ENCODE peak calls at places on chromosome 20, in ten cellular contexts. D is T-helper 9 cell; F is activated T-helper 1 cell treated with anti-CD3 and anti-CD28 coated beads, Interleukin-12 subunit alpha, Interleukin-12 subunit beta, Interleukin-2, Interleukin-4 antibody, amounts not matched to agents 30 ng/mL and 10 ng/mL and 1 ng/mL, durations not matched to agents 14 hours and 24 hours and 36 hours; W is MCF 10A; B is lower lobe of right lung; L is caudate nucleus; K is GM23248; O is ELR; I is iPS-NIHi11; V is cerebellar cortex. U is an unnamed sample.
A peak's percentile ranks its signal among the peaks of the same experiment; 100 is the strongest.

GRCh38 chr20:57439432-57439831 is 48.2 kb downstream of the RBM38 start:
- DNase-seq in O (no peak), D (no peak), I (peak; percentile 48), V (no peak), W (peak; percentile 53), K (peak; percentile 21), F (no peak), B (peak; percentile 90), L (no peak), U (no peak)

GRCh38 chr20:50758992-50759391 is 27.6 kb downstream of the PARD6B start:
- DNase-seq in L (no peak), W (no peak), F (no peak), O (no peak), I (no peak), V (no peak), D (no peak), B (no peak), K (no peak), U (no peak)

GRCh38 chr20:2151805-2152727 is 50.4 kb downstream of the STK35 start:
- DNase-seq in B (no peak), I (no peak), O (peak; percentile 68), L (no peak), K (peak; percentile 88), F (no peak), V (no peak), D (no peak), W (peak; percentile 64), U (no peak)

GRCh38 chr20:3679749-3680700 is 1.8 kb downstream of the ADAM33 start:
- DNase-seq in F (no peak), D (no peak), I (no peak), O (peak; percentile 70), V (no peak), B (no peak), L (no peak), K (peak; percentile 91), W (no peak), U (no peak)

GRCh38 chr20:60467771-60468170 is 509.5 kb downstream of the CDH26 start:
- DNase-seq in W (no peak), L (no peak), I (no peak), K (no peak), O (no peak), V (no peak), D (no peak), F (no peak), B (no peak), U (no peak)

GRCh38 chr20:9617062-9617461 is 102.7 kb downstream of the LAMP5 start:
- DNase-seq in I (peak; percentile 56), W (peak; percentile 72), O (peak; percentile 72), V (peak; percentile 87), K (peak; percentile 81), D (peak; percentile 25), F (peak; percentile 6), L (peak; percentile 4), B (peak; percentile 68), U (peak; percentile 91)

GRCh38 chr20:62602550-62602949 is 39.8 kb upstream of the SLCO4A1 start:
- DNase-seq in I (no peak), O (no peak), W (peak; percentile 95), B (peak; percentile 88), V (no peak), F (no peak), D (no peak), K (no peak), L (no peak), U (no peak)

GRCh38 chr20:62339647-62340062 is 27.5 kb downstream of the LAMA5 start:
- DNase-seq in V (no peak), I (no peak), K (no peak), L (no peak), W (no peak), F (no peak), D (no peak), B (no peak), O (no peak), U (peak; percentile 51)

GRCh38 chr20:8757146-8757545 is 311.7 kb upstream of the PLCB4 start:
- DNase-seq in O (peak; percentile 83), K (peak; percentile 90), D (no peak), V (no peak), I (no peak), W (peak; percentile 76), B (no peak), L (no peak), F (no peak), U (no peak)

GRCh38 chr20:20369353-20370086 is 1.6 kb downstream of the INSM1 start:
- DNase-seq in V (peak; percentile 73), I (peak; percentile 36), D (no peak), L (no peak), W (no peak), O (no peak), K (no peak), B (no peak), F (no peak), U (no peak)

GRCh38 chr20:53677447-53678314 is 84.0 kb upstream of the ZNF217 start:
- DNase-seq in D (no peak), F (no peak), W (no peak), V (no peak), B (peak; percentile 48), K (peak; percentile 24), L (no peak), I (peak; percentile 33), O (no peak), U (no peak)

GRCh38 chr20:32368930-32369329 is 10.8 kb downstream of the ASXL1 start:
- DNase-seq in K (peak; percentile 2), L (no peak), V (no peak), D (no peak), I (no peak), F (no peak), B (no peak), O (peak; percentile 40), W (no peak), U (peak; percentile 55)

GRCh38 chr20:15604406-15604805 is 968.8 kb downstream of the KIF16B start:
- DNase-seq in F (no peak), L (no peak), I (no peak), B (no peak), D (no peak), O (no peak), W (no peak), V (peak; percentile 18), K (no peak), U (no peak)

GRCh38 chr20:44402391-44403193 is 47.1 kb downstream of the HNF4A start:
- DNase-seq in I (no peak), K (no peak), F (no peak), O (no peak), L (no peak), V (no peak), D (no peak), W (no peak), B (no peak), U (no peak)

GRCh38 chr20:60095456-60095855 is 137.2 kb downstream of the CDH26 start:
- DNase-seq in K (no peak), F (no peak), I (no peak), D (no peak), V (no peak), W (no peak), L (no peak), B (no peak), O (no peak), U (peak; percentile 64)

GRCh38 chr20:22430154-22430745 is 154.1 kb downstream of the FOXA2 start:
- DNase-seq in W (peak; percentile 35), I (peak; percentile 79), K (no peak), D (no peak), V (no peak), O (no peak), F (no peak), L (no peak), B (no peak), U (no peak)

GRCh38 chr20:23161968-23162696 is 76.0 kb upstream of the CD93 start:
- DNase-seq in D (no peak), I (no peak), F (no peak), O (no peak), K (no peak), L (no peak), W (peak; percentile 100), V (no peak), B (peak; percentile 94), U (peak; percentile 84)

GRCh38 chr20:10280016-10280908 is 61.6 kb downstream of the SNAP25 start:
- DNase-seq in W (no peak), F (no peak), I (no peak), L (no peak), V (no peak), B (no peak), D (no peak), K (peak; percentile 6), O (peak; percentile 60), U (no peak)

GRCh38 chr20:59174975-59175374 is 11.4 kb downstream of the ZNF831 start:
- DNase-seq in K (no peak), O (no peak), F (no peak), I (no peak), D (no peak), L (no peak), V (no peak), B (no peak), W (no peak), U (no peak)

GRCh38 chr20:61434361-61434781 is 182.3 kb downstream of the CDH4 start:
- DNase-seq in D (no peak), I (no peak), W (no peak), B (no peak), V (no peak), F (no peak), O (no peak), L (no peak), K (peak; percentile 4), U (no peak)

GRCh38 chr20:44079968-44080560 is 106.9 kb downstream of the JPH2 start:
- DNase-seq in K (no peak), W (no peak), F (no peak), L (no peak), I (no peak), B (no peak), V (no peak), D (no peak), O (peak; percentile 48), U (no peak)

GRCh38 chr20:58611236-58612020 is 39.7 kb upstream of the STX16 start:
- DNase-seq in D (no peak), I (no peak), F (no peak), K (no peak), V (peak; percentile 76), O (no peak), B (no peak), L (no peak), W (no peak), U (no peak)

GRCh38 chr20:35443003-35443402 is 5.0 kb upstream of the GDF5 start:
- DNase-seq in D (no peak), L (no peak), V (no peak), K (peak; percentile 92), F (no peak), B (no peak), O (peak; percentile 92), W (peak; percentile 58), I (no peak), U (no peak)

GRCh38 chr20:33370296-33370695 is 31.0 kb downstream of the CDK5RAP1 start:
- DNase-seq in F (peak; percentile 27), V (no peak), W (peak; percentile 36), I (no peak), B (no peak), O (peak; percentile 28), D (peak; percentile 67), L (no peak), K (no peak), U (no peak)

GRCh38 chr20:22339091-22339881 is 245.1 kb downstream of the FOXA2 start:
- DNase-seq in W (peak; percentile 84), L (no peak), D (no peak), B (no peak), V (peak; percentile 51), F (no peak), I (peak; percentile 47), K (peak; percentile 73), O (peak; percentile 56), U (peak; percentile 86)

GRCh38 chr20:4808872-4809271 is 87.2 kb downstream of the PRND start:
- DNase-seq in L (no peak), O (no peak), I (no peak), F (no peak), K (peak; percentile 50), D (no peak), V (no peak), B (no peak), W (no peak), U (no peak)

GRCh38 chr20:62462976-62463592 is 12.7 kb downstream of the GATA5 start:
- DNase-seq in W (no peak), I (no peak), F (no peak), V (no peak), L (no peak), O (no peak), B (no peak), D (no peak), K (no peak), U (no peak)

GRCh38 chr20:57685134-57685851 is 24.5 kb downstream of the PMEPA1 start:
- DNase-seq in D (no peak), W (no peak), L (no peak), F (no peak), B (no peak), O (no peak), V (no peak), K (no peak), I (no peak), U (no peak)

U was measured in Karpas-422.